ENCODE peak calls at places on chromosomes 5 and 9, in five cellular contexts. V is upper lobe of right lung, M is A673, Z is osteoblast, U is tibial artery. A is an unnamed sample.

GRCh38 chr9:126796758-126797157 is 8.1 kb upstream of the ZBTB43 start:
- DNase-seq in V (no peak), M (no peak), Z (no peak), U (no peak), A (no peak)

GRCh38 chr9:109181284-109181683 is 14.2 kb upstream of the FRRS1L start:
- DNase-seq in V (no peak), M (no peak), Z (no peak), U (no peak), A (no peak)

GRCh38 chr9:34590376-34591090 is 1.0 kb upstream of the CNTFR start:
- DNase-seq in V (no peak), M (peak; percentile 44), Z (peak; percentile 95), U (peak; percentile 74), A (no peak)

GRCh38 chr5:116778611-116779010 is 204.0 kb upstream of the SEMA6A start:
- DNase-seq in V (no peak), M (no peak), Z (no peak), U (no peak), A (no peak)

GRCh38 chr9:113579270-113580040 is 115.9 kb downstream of the RGS3 start:
- DNase-seq in V (no peak), M (no peak), Z (peak; percentile 87), U (no peak), A (no peak)

GRCh38 chr9:11457809-11458785 is 845.3 kb upstream of the PTPRD start:
- DNase-seq in V (no peak), M (peak; percentile 3), Z (no peak), U (no peak), A (no peak)

GRCh38 chr9:134290603-134291451 is 35.4 kb upstream of the RXRA start:
- DNase-seq in V (peak; percentile 53), M (no peak), Z (peak; percentile 58), U (no peak), A (no peak)

GRCh38 chr9:37903581-37903830 is 421 bp downstream of the SLC25A51 start:
- DNase-seq in V (no peak), M (peak; percentile 35), Z (peak; percentile 88), U (peak; percentile 75), A (no peak)

GRCh38 chr9:137488330-137488653 is 29.2 kb upstream of the NSMF start:
- DNase-seq in V (peak; percentile 61), M (no peak), Z (no peak), U (no peak), A (no peak)

GRCh38 chr5:87169300-87169991 is 98.2 kb upstream of the RASA1 start:
- DNase-seq in V (no peak), M (no peak), Z (no peak), U (no peak), A (no peak)

GRCh38 chr5:12023614-12024241 is 119.5 kb upstream of the CTNND2 start:
- DNase-seq in V (no peak), M (peak; percentile 44), Z (no peak), U (no peak), A (peak; percentile 36)

GRCh38 chr9:134551657-134552348 is 89.8 kb upstream of the COL5A1 start:
- DNase-seq in V (no peak), M (peak; percentile 94), Z (peak; percentile 98), U (peak; percentile 81), A (peak; percentile 95)

GRCh38 chr5:133489632-133490031 is 122.7 kb downstream of the FSTL4 start:
- DNase-seq in V (no peak), M (no peak), Z (no peak), U (no peak), A (no peak)

GRCh38 chr5:74179183-74179582 is 461.3 kb downstream of the ENC1 start:
- DNase-seq in V (no peak), M (no peak), Z (peak; percentile 34), U (no peak), A (peak; percentile 79)

GRCh38 chr9:92668746-92669526 is 995 bp downstream of the IPPK start:
- DNase-seq in V (peak; percentile 76), M (peak; percentile 23), Z (peak; percentile 91), U (no peak), A (peak; percentile 68)

GRCh38 chr9:86253577-86253976 is 5.9 kb downstream of the C9orf153 start:
- DNase-seq in V (no peak), M (no peak), Z (no peak), U (no peak), A (no peak)

GRCh38 chr9:27671591-27671990 is 98.3 kb upstream of the C9orf72 start:
- DNase-seq in V (no peak), M (no peak), Z (no peak), U (no peak), A (no peak)

GRCh38 chr5:148970228-148970627 is 92.6 kb downstream of the SH3TC2 start:
- DNase-seq in V (no peak), M (no peak), Z (peak; percentile 73), U (peak; percentile 75), A (peak; percentile 33)

GRCh38 chr9:33143241-33143642 is 23.9 kb downstream of the B4GALT1 start:
- DNase-seq in V (peak; percentile 66), M (peak; percentile 31), Z (peak; percentile 68), U (peak; percentile 24), A (peak; percentile 88)

GRCh38 chr5:143557061-143557818 is 153.8 kb upstream of the NR3C1 start:
- DNase-seq in V (no peak), M (peak; percentile 1), Z (no peak), U (no peak), A (peak; percentile 69)

GRCh38 chr5:132369012-132369470 is 469 bp upstream of the SLC22A5 start:
- DNase-seq in V (no peak), M (no peak), Z (no peak), U (no peak), A (peak; percentile 16)

GRCh38 chr5:175336781-175337180 is 107.2 kb downstream of the DRD1 start:
- DNase-seq in V (no peak), M (no peak), Z (no peak), U (no peak), A (no peak)

GRCh38 chr5:960551-960950 is 48.1 kb upstream of the NKD2 start:
- DNase-seq in V (peak; percentile 63), M (no peak), Z (peak; percentile 65), U (no peak), A (no peak)

GRCh38 chr9:137140151-137141012 is 1.4 kb downstream of the GRIN1 start:
- DNase-seq in V (peak; percentile 46), M (no peak), Z (peak; percentile 91), U (no peak), A (no peak)

GRCh38 chr5:92704590-92704989 is 876.4 kb downstream of the NR2F1-AS1 start:
- DNase-seq in V (no peak), M (peak; percentile 86), Z (no peak), U (no peak), A (no peak)

GRCh38 chr9:121613009-121613766 is 38.2 kb upstream of the DAB2IP start:
- DNase-seq in V (no peak), M (peak; percentile 94), Z (no peak), U (no peak), A (no peak)

GRCh38 chr5:172867761-172868435 is 33.8 kb downstream of the ERGIC1 start:
- DNase-seq in V (no peak), M (no peak), Z (no peak), U (no peak), A (no peak)

GRCh38 chr9:36882117-36882465 is 152.0 kb downstream of the PAX5 start:
- DNase-seq in V (no peak), M (no peak), Z (no peak), U (no peak), A (no peak)

GRCh38 chr5:72855821-72856220 is 39.4 kb downstream of the TNPO1 start:
- DNase-seq in V (no peak), M (no peak), Z (no peak), U (no peak), A (peak; percentile 43)

GRCh38 chr5:16791036-16791705 is 144.9 kb downstream of the MYO10 start:
- DNase-seq in V (no peak), M (peak; percentile 94), Z (peak; percentile 83), U (no peak), A (peak; percentile 62)
- TF ChIP-seq CTCF in V (peak; percentile 75), M (peak; percentile 74), Z (peak; percentile 65), U (peak; percentile 79), A (peak; percentile 71)

GRCh38 chr9:72575673-72576072 is 54.3 kb downstream of the TMC1 start:
- DNase-seq in V (no peak), M (no peak), Z (no peak), U (no peak), A (peak; percentile 28)
- H3K4me3 ChIP-seq in V (no peak overlapping the region), M (no peak overlapping the region), Z (no peak overlapping the region), U (no peak overlapping the region), A (no peak overlapping the region)

GRCh38 chr9:124754289-124754688 is 16.8 kb downstream of the NR6A1 start:
- DNase-seq in V (no peak), M (peak; percentile 66), Z (peak; percentile 61), U (no peak), A (peak; percentile 38)
- TF ChIP-seq CTCF in V (peak; percentile 15), M (peak; percentile 84), Z (peak; percentile 62), U (no peak), A (peak; percentile 68)

DNA sequence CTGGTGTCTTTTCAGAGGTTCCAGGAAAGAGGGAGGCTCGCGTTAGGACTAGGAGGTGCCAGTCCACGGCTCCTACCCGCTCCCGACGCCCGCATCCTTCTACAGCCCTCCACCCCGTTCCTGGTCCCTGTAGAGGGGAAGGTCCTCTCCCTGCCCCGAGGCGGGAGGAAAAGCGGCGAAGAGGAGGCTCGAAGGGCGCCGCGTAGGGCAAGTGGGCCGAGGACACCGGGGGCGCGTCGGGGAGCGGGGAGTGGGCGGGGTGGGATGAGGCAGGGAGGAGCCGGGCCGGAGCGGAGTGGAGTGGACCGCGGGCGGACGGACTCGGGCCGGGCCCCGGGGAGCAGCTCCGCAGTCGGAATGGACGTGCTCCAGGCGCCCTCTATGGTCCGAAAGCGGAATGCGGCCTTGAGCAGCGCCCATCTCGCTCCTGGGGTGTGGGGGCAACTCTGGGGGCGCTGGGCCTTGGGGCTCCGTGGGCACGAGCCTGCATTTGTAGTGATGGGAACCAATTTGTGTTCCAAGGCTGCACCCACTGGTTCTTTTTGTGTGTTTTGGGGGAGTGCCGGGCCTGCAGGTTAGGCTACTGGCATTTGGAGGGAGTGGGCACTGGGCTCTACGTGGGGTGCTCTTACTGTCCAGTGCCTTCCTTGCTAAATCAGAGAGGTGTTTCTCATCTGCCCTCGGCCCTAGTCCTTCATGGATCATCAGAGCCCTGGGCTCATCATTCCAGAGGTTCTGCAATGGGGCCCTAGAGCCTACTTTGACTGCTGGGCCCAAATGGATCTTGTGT is 7.3 kb downstream of the IRX1 start:
- DNase-seq in V (peak; percentile 80), M (no peak), Z (peak; percentile 94), U (no peak), A (peak; percentile 70)
- H3K4me3 ChIP-seq in V (no peak overlapping the region), M (no peak overlapping the region), Z (no peak overlapping the region), U (no peak overlapping the region), A (peak overlapping the region; percentile 62)

GRCh38 chr5:118698774-118699173 is 289.6 kb downstream of the DTWD2 start:
- DNase-seq in V (no peak), M (no peak), Z (no peak), U (no peak), A (no peak)
- TF ChIP-seq CTCF in V (no peak), M (no peak), Z (no peak), U (no peak), A (no peak)

GRCh38 chr5:32710859-32711692 is at the start of gene NPR3:
- DNase-seq in V (no peak), M (peak; percentile 49), Z (peak; percentile 89), U (peak; percentile 75), A (peak; percentile 76)

GRCh38 chr5:32711693-32712462 is 757 bp downstream of the NPR3 start:
- DNase-seq in V (no peak), M (no peak), Z (peak; percentile 90), U (peak; percentile 85), A (peak; percentile 65)

GRCh38 chr5:32708949-32709348 is 2.2 kb upstream of the NPR3 start:
- DNase-seq in V (no peak), M (no peak), Z (peak; percentile 36), U (no peak), A (no peak)

GRCh38 chr5:32710335-32710858 is 724 bp upstream of the NPR3 start:
- DNase-seq in V (peak; percentile 69), M (no peak), Z (peak; percentile 84), U (peak; percentile 76), A (no peak)

GRCh38 chr5:32709789-32710334 is 1.3 kb upstream of the NPR3 start:
- DNase-seq in V (peak; percentile 80), M (peak; percentile 85), Z (peak; percentile 96), U (peak; percentile 87), A (peak; percentile 81)
- H3K4me3 ChIP-seq in V (peak overlapping the region; percentile 67), M (peak overlapping the region; percentile 52), Z (peak overlapping the region; percentile 83), U (peak overlapping the region; percentile 76), A (peak overlapping the region; percentile 72)

A was measured in AG10803.